ENCODE peak calls at places on chromosomes 5 and 9, in five cellular contexts. One of them, this sample, is unnamed.

GRCh38 chr5:1464511-1464910 is 19.3 kb upstream of the SLC6A3 start:
- DNase-seq in astrocyte of the cerebellum: no peak
- DNase-seq in NAMALWA: no peak
- DNase-seq in AG10803: no peak
- DNase-seq in Right ventricle myocardium inferior: peak
- DNase-seq in this sample: no peak

GRCh38 chr9:1353291-1353690 is 303.1 kb downstream of the DMRT2 start:
- DNase-seq in astrocyte of the cerebellum: no peak
- DNase-seq in NAMALWA: no peak
- DNase-seq in AG10803: no peak
- DNase-seq in Right ventricle myocardium inferior: no peak
- DNase-seq in this sample: no peak

GRCh38 chr5:43729846-43730478 is 127.0 kb downstream of the NNT start:
- DNase-seq in astrocyte of the cerebellum: no peak
- DNase-seq in NAMALWA: peak
- DNase-seq in AG10803: peak
- DNase-seq in Right ventricle myocardium inferior: no peak
- DNase-seq in this sample: peak

GRCh38 chr9:96868709-96869108 is 14.4 kb upstream of the ZNF782 start:
- DNase-seq in astrocyte of the cerebellum: no peak
- DNase-seq in NAMALWA: no peak
- DNase-seq in AG10803: no peak
- DNase-seq in Right ventricle myocardium inferior: no peak
- DNase-seq in this sample: no peak

GRCh38 chr5:54390015-54390414 is 65.5 kb upstream of the HSPB3 start:
- DNase-seq in astrocyte of the cerebellum: peak
- DNase-seq in NAMALWA: no peak
- DNase-seq in AG10803: peak
- DNase-seq in Right ventricle myocardium inferior: no peak
- DNase-seq in this sample: peak

GRCh38 chr5:139482050-139482889 is at the start of gene STING1:
- DNase-seq in astrocyte of the cerebellum: peak
- DNase-seq in NAMALWA: no peak
- DNase-seq in AG10803: peak
- DNase-seq in Right ventricle myocardium inferior: peak
- DNase-seq in this sample: peak

GRCh38 chr5:170603578-170604565 is 100.1 kb downstream of the KCNIP1 start:
- DNase-seq in astrocyte of the cerebellum: peak
- DNase-seq in NAMALWA: peak
- DNase-seq in AG10803: no peak
- DNase-seq in Right ventricle myocardium inferior: peak
- DNase-seq in this sample: peak

GRCh38 chr9:5557606-5558587 is 47.6 kb downstream of the PDCD1LG2 start:
- DNase-seq in astrocyte of the cerebellum: no peak
- DNase-seq in NAMALWA: no peak
- DNase-seq in AG10803: peak
- DNase-seq in Right ventricle myocardium inferior: no peak
- DNase-seq in this sample: no peak

GRCh38 chr9:92759990-92760893 is 4.4 kb downstream of the BICD2 start:
- DNase-seq in astrocyte of the cerebellum: no peak
- DNase-seq in NAMALWA: no peak
- DNase-seq in AG10803: peak
- DNase-seq in Right ventricle myocardium inferior: peak
- DNase-seq in this sample: no peak

GRCh38 chr9:132241483-132241839 is 79.6 kb downstream of the NTNG2 start:
- DNase-seq in astrocyte of the cerebellum: no peak
- DNase-seq in NAMALWA: no peak
- DNase-seq in AG10803: no peak
- DNase-seq in Right ventricle myocardium inferior: no peak
- DNase-seq in this sample: no peak

GRCh38 chr9:37911271-37911681 is 7.3 kb upstream of the SLC25A51 start:
- DNase-seq in astrocyte of the cerebellum: no peak
- DNase-seq in NAMALWA: no peak
- DNase-seq in AG10803: peak
- DNase-seq in Right ventricle myocardium inferior: no peak
- DNase-seq in this sample: peak

GRCh38 chr9:88425538-88425950 is 37.3 kb downstream of the SPIN1 start:
- DNase-seq in astrocyte of the cerebellum: no peak
- DNase-seq in NAMALWA: no peak
- DNase-seq in AG10803: peak
- DNase-seq in Right ventricle myocardium inferior: no peak
- DNase-seq in this sample: peak

GRCh38 chr5:94432499-94432898 is 185.9 kb downstream of the KIAA0825 start:
- DNase-seq in astrocyte of the cerebellum: peak
- DNase-seq in NAMALWA: no peak
- DNase-seq in AG10803: peak
- DNase-seq in Right ventricle myocardium inferior: no peak
- DNase-seq in this sample: peak

GRCh38 chr9:107732781-107733529 is 243.4 kb upstream of the KLF4 start:
- DNase-seq in astrocyte of the cerebellum: no peak
- DNase-seq in NAMALWA: no peak
- DNase-seq in AG10803: peak
- DNase-seq in Right ventricle myocardium inferior: no peak
- DNase-seq in this sample: peak

GRCh38 chr9:3262831-3263544 is 262.8 kb downstream of the RFX3 start:
- DNase-seq in astrocyte of the cerebellum: no peak
- DNase-seq in NAMALWA: no peak
- DNase-seq in AG10803: no peak
- DNase-seq in Right ventricle myocardium inferior: no peak
- DNase-seq in this sample: no peak

GRCh38 chr5:178114325-178115135 is 1.2 kb downstream of the N4BP3 start:
- DNase-seq in astrocyte of the cerebellum: no peak
- DNase-seq in NAMALWA: peak
- DNase-seq in AG10803: no peak
- DNase-seq in Right ventricle myocardium inferior: no peak
- DNase-seq in this sample: no peak

GRCh38 chr9:96604005-96604320 is 15.7 kb downstream of the CDC14B start:
- DNase-seq in astrocyte of the cerebellum: no peak
- DNase-seq in NAMALWA: no peak
- DNase-seq in AG10803: peak
- DNase-seq in Right ventricle myocardium inferior: no peak
- DNase-seq in this sample: peak

GRCh38 chr9:130328349-130328801 is 62.8 kb downstream of the HMCN2 start:
- DNase-seq in astrocyte of the cerebellum: no peak
- DNase-seq in NAMALWA: no peak
- DNase-seq in AG10803: peak
- DNase-seq in Right ventricle myocardium inferior: no peak
- DNase-seq in this sample: peak

GRCh38 chr5:6475626-6476312 is 27.1 kb downstream of the UBE2QL1 start:
- DNase-seq in astrocyte of the cerebellum: no peak
- DNase-seq in NAMALWA: peak
- DNase-seq in AG10803: no peak
- DNase-seq in Right ventricle myocardium inferior: no peak
- DNase-seq in this sample: no peak

GRCh38 chr9:35923927-35924763 is 14.9 kb downstream of the SPAAR start:
- DNase-seq in astrocyte of the cerebellum: peak
- DNase-seq in NAMALWA: no peak
- DNase-seq in AG10803: peak
- DNase-seq in Right ventricle myocardium inferior: no peak
- DNase-seq in this sample: peak